ENCODE peak calls at places on chromosomes 3 and 15, in ten cellular contexts. V is right cardiac atrium; T is ELR; Q is heart left ventricle; S is stimulated activated CD4-positive, alpha-beta T cell treated with anti-CD3 and anti-CD28 coated beads, Interleukin-15, amount 100 ng/mL, for 24 hours; M is psoas muscle; Y is neural crest cell; F is BE2C; X is MCF 10A; H is stomach. D is an unnamed sample.
A peak's percentile ranks its signal among the peaks of the same experiment; 100 is the strongest.

GRCh38 chr3:152296990-152297389 is 28.3 kb downstream of the MBNL1 start:
- DNase-seq in V (no peak), T (no peak), Q (no peak), S (no peak), M (no peak), Y (no peak), F (no peak), X (no peak), H (no peak), D (no peak)

GRCh38 chr3:58237940-58238681 is 519 bp downstream of the ABHD6 start:
- DNase-seq in V (peak; percentile 88), T (peak; percentile 59), Q (peak; percentile 76), S (peak; percentile 69), M (peak; percentile 80), Y (peak; percentile 26), F (peak; percentile 35), X (no peak), H (peak; percentile 62), D (peak; percentile 44)

GRCh38 chr15:81334768-81335447 is 11.0 kb upstream of the STARD5 start:
- DNase-seq in V (no peak), T (no peak), Q (no peak), S (no peak), M (no peak), Y (no peak), F (no peak), X (no peak), H (no peak), D (no peak)

GRCh38 chr3:167487556-167487955 is 13.7 kb upstream of the SERPINI2 start:
- DNase-seq in V (no peak), T (no peak), Q (no peak), S (no peak), M (no peak), Y (no peak), F (no peak), X (no peak), H (no peak), D (no peak)

GRCh38 chr3:45978348-45978747 is 17.3 kb downstream of the FYCO1 start:
- DNase-seq in V (no peak), T (no peak), Q (no peak), S (peak; percentile 75), M (no peak), Y (no peak), F (no peak), X (peak; percentile 64), H (peak; percentile 96), D (no peak)

GRCh38 chr3:52437326-52438103 is 7.4 kb downstream of the SEMA3G start:
- DNase-seq in V (peak; percentile 55), T (no peak), Q (no peak), S (no peak), M (no peak), Y (no peak), F (no peak), X (peak; percentile 72), H (peak; percentile 82), D (no peak)

GRCh38 chr15:33201376-33202189 is 7.1 kb upstream of the FMN1 start:
- DNase-seq in V (no peak), T (peak; percentile 88), Q (peak; percentile 36), S (peak; percentile 72), M (peak; percentile 68), Y (no peak), F (peak; percentile 88), X (peak; percentile 84), H (peak; percentile 71), D (peak; percentile 16)

GRCh38 chr3:34200576-34200975 is 402.1 kb downstream of the PDCD6IP start:
- DNase-seq in V (no peak), T (no peak), Q (no peak), S (no peak), M (no peak), Y (no peak), F (no peak), X (no peak), H (no peak), D (no peak)

GRCh38 chr3:116103868-116104530 is 341.3 kb downstream of the LSAMP start:
- DNase-seq in V (no peak), T (no peak), Q (no peak), S (no peak), M (no peak), Y (no peak), F (peak; percentile 24), X (no peak), H (no peak), D (no peak)

GRCh38 chr3:48070030-48070429 is 53.8 kb upstream of the MAP4 start:
- DNase-seq in V (no peak), T (no peak), Q (no peak), S (no peak), M (no peak), Y (no peak), F (no peak), X (no peak), H (no peak), D (no peak)

GRCh38 chr3:151320131-151320530 is 3.5 kb upstream of the GPR87 start:
- DNase-seq in V (no peak), T (no peak), Q (no peak), S (no peak), M (no peak), Y (no peak), F (no peak), X (peak; percentile 69), H (no peak), D (no peak)

GRCh38 chr3:162134571-162134970 is 638.0 kb downstream of the OTOL1 start:
- DNase-seq in V (no peak), T (no peak), Q (no peak), S (no peak), M (no peak), Y (no peak), F (no peak), X (no peak), H (no peak), D (no peak)

GRCh38 chr3:25292604-25293003 is 135.5 kb upstream of the RARB start:
- DNase-seq in V (no peak), T (no peak), Q (no peak), S (no peak), M (no peak), Y (no peak), F (no peak), X (peak; percentile 59), H (no peak), D (no peak)

GRCh38 chr3:79140718-79141117 is 627.1 kb downstream of the ROBO1 start:
- DNase-seq in V (no peak), T (peak; percentile 65), Q (no peak), S (no peak), M (no peak), Y (no peak), F (no peak), X (no peak), H (no peak), D (no peak)

GRCh38 chr3:12318758-12319621 is 30.1 kb downstream of the PPARG start:
- DNase-seq in V (no peak), T (peak; percentile 29), Q (no peak), S (no peak), M (no peak), Y (no peak), F (no peak), X (no peak), H (no peak), D (no peak)

GRCh38 chr3:142118911-142119310 is 30.4 kb downstream of the TFDP2 start:
- DNase-seq in V (no peak), T (no peak), Q (no peak), S (no peak), M (no peak), Y (no peak), F (no peak), X (peak; percentile 63), H (no peak), D (no peak)

GRCh38 chr3:192848371-192849233 is 69.1 kb downstream of the MB21D2 start:
- DNase-seq in V (no peak), T (peak; percentile 56), Q (no peak), S (no peak), M (no peak), Y (no peak), F (no peak), X (no peak), H (no peak), D (no peak)

GRCh38 chr3:177589921-177590336 is 392.6 kb upstream of the TBL1XR1 start:
- DNase-seq in V (no peak), T (peak; percentile 63), Q (no peak), S (peak; percentile 17), M (no peak), Y (no peak), F (no peak), X (peak; percentile 99), H (no peak), D (no peak)

GRCh38 chr3:133927543-133928066 is 31.9 kb upstream of the RAB6B start:
- DNase-seq in V (peak; percentile 86), T (peak; percentile 46), Q (peak; percentile 66), S (peak; percentile 80), M (peak; percentile 76), Y (peak; percentile 70), F (peak; percentile 77), X (no peak), H (peak; percentile 61), D (peak; percentile 94)

GRCh38 chr3:111618945-111619344 is 23.8 kb upstream of the ZBED2 start:
- DNase-seq in V (no peak), T (no peak), Q (no peak), S (no peak), M (no peak), Y (no peak), F (no peak), X (no peak), H (no peak), D (no peak)

GRCh38 chr15:85999658-86000057 is 80.0 kb upstream of the AGBL1 start:
- DNase-seq in V (no peak), T (no peak), Q (no peak), S (no peak), M (no peak), Y (no peak), F (no peak), X (no peak), H (no peak), D (no peak)

GRCh38 chr3:31848163-31848848 is 132.8 kb downstream of the OSBPL10 start:
- DNase-seq in V (no peak), T (no peak), Q (no peak), S (no peak), M (no peak), Y (no peak), F (no peak), X (no peak), H (no peak), D (no peak)

GRCh38 chr3:170220871-170221270 is 1.4 kb upstream of the PRKCI start:
- DNase-seq in V (no peak), T (peak; percentile 90), Q (no peak), S (no peak), M (no peak), Y (no peak), F (no peak), X (peak; percentile 14), H (no peak), D (no peak)

GRCh38 chr15:62059818-62060115 is 480 bp downstream of the VPS13C start:
- DNase-seq in V (peak; percentile 81), T (peak; percentile 72), Q (peak; percentile 56), S (peak; percentile 74), M (no peak), Y (peak; percentile 37), F (peak; percentile 69), X (peak; percentile 54), H (peak; percentile 55), D (peak; percentile 69)

GRCh38 chr3:183837894-183838293 is 12.5 kb upstream of the MAP6D1 start:
- DNase-seq in V (no peak), T (no peak), Q (no peak), S (no peak), M (no peak), Y (no peak), F (no peak), X (no peak), H (no peak), D (no peak)

GRCh38 chr3:45958333-45958791 is 15.1 kb downstream of the CXCR6 start:
- DNase-seq in V (no peak), T (peak; percentile 22), Q (no peak), S (no peak), M (peak; percentile 80), Y (no peak), F (no peak), X (no peak), H (no peak), D (no peak)

GRCh38 chr3:36729204-36730056 is 34.9 kb downstream of the DCLK3 start:
- DNase-seq in V (no peak), T (peak; percentile 53), Q (no peak), S (no peak), M (no peak), Y (no peak), F (no peak), X (peak; percentile 64), H (no peak), D (peak; percentile 58)

GRCh38 chr15:34719051-34719882 is 35.5 kb downstream of the GJD2 start:
- DNase-seq in V (no peak), T (no peak), Q (no peak), S (no peak), M (no peak), Y (no peak), F (no peak), X (no peak), H (no peak), D (no peak)

D was measured in K562.